ENCODE peak calls at places on chromosome 12, in six cellular contexts. A, N, I, X, R and U are unnamed samples. For H3K36me3 and H3K4me1, the result is how much of the 10 kb centered on the place peaks cover.

GRCh38 chr12:50529345-50529744 is 24.6 kb downstream of the DIP2B start:
- DNase-seq in X (no peak), A (no peak), R (no peak), I (no peak), N (no peak), U (no peak)

GRCh38 chr12:42285431-42285830 is 40.5 kb downstream of the ZCRB1 start:
- DNase-seq in X (no peak), I (no peak), A (no peak), R (no peak), N (no peak), U (no peak)

GRCh38 chr12:92844147-92844763 is 84.8 kb downstream of the EEA1 start:
- DNase-seq in X (no peak), A (no peak), I (no peak), R (no peak), N (no peak), U (no peak)

GRCh38 chr12:131833896-131834641 is 5.9 kb downstream of the MMP17 start:
- DNase-seq in R (no peak), A (no peak), I (no peak), N (peak), X (no peak), U (no peak)

GRCh38 chr12:39451977-39452376 is 9.1 kb upstream of the KIF21A start:
- DNase-seq in N (no peak), A (no peak), R (no peak), I (peak), X (no peak), U (no peak)

GRCh38 chr12:87427770-87428169 is 601.4 kb downstream of the C12orf50 start:
- DNase-seq in X (no peak), I (no peak), N (peak), R (no peak), A (no peak), U (no peak)

GRCh38 chr12:12759234-12759915 is 26.1 kb upstream of the APOLD1 start:
- DNase-seq in N (no peak), R (no peak), X (no peak), A (no peak), I (no peak), U (no peak)

GRCh38 chr12:98796745-98797144 is 151.7 kb downstream of the APAF1 start:
- DNase-seq in I (no peak), N (no peak), A (no peak), R (no peak), X (no peak), U (no peak)

GRCh38 chr12:86523844-86524243 is 267.7 kb upstream of the MGAT4C start:
- DNase-seq in A (no peak), X (no peak), R (no peak), N (no peak), I (no peak), U (no peak)

GRCh38 chr12:12922191-12922616 is 29.8 kb downstream of the GPRC5D start:
- DNase-seq in N (peak), I (no peak), R (no peak), X (peak), A (no peak), U (no peak)

GRCh38 chr12:52186135-52186840 is 5.5 kb downstream of the KRT80 start:
- DNase-seq in R (no peak), I (no peak), N (peak), A (no peak), X (no peak), U (no peak)

GRCh38 chr12:46214668-46215429 is 54.0 kb downstream of the SLC38A1 start:
- DNase-seq in N (no peak), X (no peak), R (no peak), I (no peak), A (no peak), U (peak)

GRCh38 chr12:2820432-2820831 is 8.0 kb downstream of the ITFG2 start:
- DNase-seq in I (no peak), X (no peak), A (no peak), R (no peak), N (no peak), U (no peak)
- H3K36me3 ChIP-seq in I (under half), X (half or more), A (half or more), R (under half), N (under half), U (half or more)

GRCh38 chr12:121765573-121765972 is 27.9 kb downstream of the RHOF start:
- DNase-seq in R (no peak), A (no peak), I (no peak), N (peak), X (no peak), U (no peak)

GRCh38 chr12:121764808-121765207 is 28.7 kb downstream of the RHOF start:
- DNase-seq in A (no peak), I (no peak), R (no peak), N (no peak), X (no peak), U (no peak)

GRCh38 chr12:121767525-121768016 is 25.9 kb downstream of the RHOF start:
- DNase-seq in I (no peak), R (no peak), A (peak), N (peak), X (no peak), U (no peak)

GRCh38 chr12:121769297-121769830 is 24.1 kb downstream of the RHOF start:
- DNase-seq in N (no peak), I (no peak), R (no peak), X (no peak), A (no peak), U (no peak)

GRCh38 chr12:121766290-121767039 is 27.0 kb downstream of the RHOF start:
- DNase-seq in R (no peak), I (no peak), A (no peak), X (no peak), N (no peak), U (no peak)
- H3K4me1 ChIP-seq in R (under half), I (under half), A (under half), X (under half), N (under half), U (under half)

GRCh38 chr12:32753605-32754004 is 2.1 kb downstream of the YARS2 start:
- DNase-seq in X (no peak), N (no peak), R (no peak), A (no peak), I (no peak), U (no peak)
- H3K4me3 ChIP-seq in X (no peak), N (peak), R (no peak), A (no peak), I (no peak), U (no peak)

GRCh38 chr12:48080821-48081220 is 25.1 kb downstream of the SENP1 start:
- DNase-seq in X (no peak), I (no peak), A (no peak), N (no peak), R (no peak), U (no peak)

GRCh38 chr12:48080285-48080684 is 25.6 kb downstream of the SENP1 start:
- DNase-seq in I (no peak), R (no peak), N (no peak), X (no peak), A (no peak), U (no peak)

GRCh38 chr12:48084066-48084465 is 21.8 kb downstream of the SENP1 start:
- DNase-seq in I (no peak), X (no peak), R (no peak), N (no peak), A (no peak), U (no peak)

GRCh38 chr12:48086327-48086726 is 19.6 kb downstream of the SENP1 start:
- DNase-seq in N (no peak), X (no peak), R (no peak), I (no peak), A (no peak), U (no peak)

GRCh38 chr12:48084841-48085460 is 20.9 kb downstream of the SENP1 start:
- DNase-seq in I (no peak), R (no peak), X (no peak), N (no peak), A (no peak), U (no peak)
- H3K36me3 ChIP-seq in I (under half), R (under half), X (half or more), N (under half), A (under half), U (under half)